ENCODE peak calls at places on chromosome 2, in ten cellular contexts. One of them, this sample, is unnamed.

GRCh38 chr2:64212801-64213321 is 68.6 kb upstream of the PELI1 start:
- DNase-seq in IMR-90: peak
- DNase-seq in Calu3: no peak
- DNase-seq in BJ: no peak
- DNase-seq in cardiac fibroblast: peak
- DNase-seq in neural progenitor cell: no peak
- DNase-seq in fibroblast of mammary gland: peak
- DNase-seq in astrocyte of the cerebellum: peak
- DNase-seq in testis: no peak
- DNase-seq in epithelial cell of esophagus: peak
- DNase-seq in this sample: no peak

GRCh38 chr2:23273786-23274185 is 111.2 kb upstream of the KLHL29 start:
- DNase-seq in testis: no peak
- DNase-seq in cardiac fibroblast: no peak
- DNase-seq in Calu3: no peak
- DNase-seq in astrocyte of the cerebellum: no peak
- DNase-seq in fibroblast of mammary gland: no peak
- DNase-seq in IMR-90: no peak
- DNase-seq in neural progenitor cell: no peak
- DNase-seq in BJ: no peak
- DNase-seq in epithelial cell of esophagus: peak
- DNase-seq in this sample: no peak

GRCh38 chr2:168336786-168337388 is 89.5 kb upstream of the STK39 start:
- DNase-seq in testis: peak
- DNase-seq in epithelial cell of esophagus: peak
- DNase-seq in BJ: no peak
- DNase-seq in cardiac fibroblast: no peak
- DNase-seq in fibroblast of mammary gland: no peak
- DNase-seq in neural progenitor cell: peak
- DNase-seq in astrocyte of the cerebellum: no peak
- DNase-seq in Calu3: peak
- DNase-seq in IMR-90: no peak
- DNase-seq in this sample: no peak

GRCh38 chr2:212177724-212178123 is 360.9 kb downstream of the ERBB4 start:
- DNase-seq in testis: no peak
- DNase-seq in astrocyte of the cerebellum: no peak
- DNase-seq in epithelial cell of esophagus: peak
- DNase-seq in Calu3: no peak
- DNase-seq in IMR-90: peak
- DNase-seq in BJ: no peak
- DNase-seq in fibroblast of mammary gland: peak
- DNase-seq in neural progenitor cell: peak
- DNase-seq in cardiac fibroblast: peak
- DNase-seq in this sample: no peak

GRCh38 chr2:26555246-26556133 is 77.6 kb upstream of the OTOF start:
- DNase-seq in neural progenitor cell: no peak
- DNase-seq in IMR-90: no peak
- DNase-seq in astrocyte of the cerebellum: no peak
- DNase-seq in fibroblast of mammary gland: no peak
- DNase-seq in testis: no peak
- DNase-seq in BJ: no peak
- DNase-seq in epithelial cell of esophagus: no peak
- DNase-seq in cardiac fibroblast: peak
- DNase-seq in Calu3: no peak
- DNase-seq in this sample: no peak

GRCh38 chr2:85933753-85934594 is 45.2 kb upstream of the ST3GAL5 start:
- DNase-seq in epithelial cell of esophagus: peak
- DNase-seq in fibroblast of mammary gland: peak
- DNase-seq in IMR-90: peak
- DNase-seq in testis: no peak
- DNase-seq in Calu3: no peak
- DNase-seq in neural progenitor cell: no peak
- DNase-seq in cardiac fibroblast: peak
- DNase-seq in BJ: peak
- DNase-seq in astrocyte of the cerebellum: no peak
- DNase-seq in this sample: peak

GRCh38 chr2:33577660-33578059 is 21.4 kb downstream of the FAM98A start:
- DNase-seq in testis: no peak
- DNase-seq in astrocyte of the cerebellum: no peak
- DNase-seq in cardiac fibroblast: peak
- DNase-seq in fibroblast of mammary gland: peak
- DNase-seq in epithelial cell of esophagus: peak
- DNase-seq in neural progenitor cell: no peak
- DNase-seq in Calu3: no peak
- DNase-seq in BJ: no peak
- DNase-seq in IMR-90: peak
- DNase-seq in this sample: no peak

GRCh38 chr2:73640537-73640936 is 1.7 kb downstream of the NAT8 start:
- DNase-seq in BJ: no peak
- DNase-seq in fibroblast of mammary gland: peak
- DNase-seq in IMR-90: no peak
- DNase-seq in cardiac fibroblast: peak
- DNase-seq in epithelial cell of esophagus: peak
- DNase-seq in testis: no peak
- DNase-seq in neural progenitor cell: no peak
- DNase-seq in astrocyte of the cerebellum: no peak
- DNase-seq in Calu3: no peak
- DNase-seq in this sample: no peak

GRCh38 chr2:88642278-88642677 is 15.0 kb upstream of the EIF2AK3 start:
- DNase-seq in fibroblast of mammary gland: no peak
- DNase-seq in astrocyte of the cerebellum: no peak
- DNase-seq in IMR-90: peak
- DNase-seq in epithelial cell of esophagus: no peak
- DNase-seq in testis: no peak
- DNase-seq in Calu3: no peak
- DNase-seq in BJ: no peak
- DNase-seq in neural progenitor cell: no peak
- DNase-seq in cardiac fibroblast: no peak
- DNase-seq in this sample: no peak

GRCh38 chr2:58601017-58601416 is 359.9 kb upstream of the FANCL start:
- DNase-seq in cardiac fibroblast: peak
- DNase-seq in astrocyte of the cerebellum: no peak
- DNase-seq in neural progenitor cell: no peak
- DNase-seq in IMR-90: no peak
- DNase-seq in fibroblast of mammary gland: peak
- DNase-seq in BJ: no peak
- DNase-seq in Calu3: no peak
- DNase-seq in testis: no peak
- DNase-seq in epithelial cell of esophagus: peak
- DNase-seq in this sample: no peak

GRCh38 chr2:169363570-169364150 is 1.3 kb upstream of the LRP2 start:
- DNase-seq in astrocyte of the cerebellum: no peak
- DNase-seq in BJ: no peak
- DNase-seq in Calu3: peak
- DNase-seq in testis: peak
- DNase-seq in neural progenitor cell: peak
- DNase-seq in IMR-90: no peak
- DNase-seq in fibroblast of mammary gland: peak
- DNase-seq in epithelial cell of esophagus: peak
- DNase-seq in cardiac fibroblast: peak
- DNase-seq in this sample: no peak

GRCh38 chr2:215290980-215291599 is 20.8 kb upstream of the ATIC start:
- DNase-seq in BJ: no peak
- DNase-seq in Calu3: no peak
- DNase-seq in cardiac fibroblast: peak
- DNase-seq in fibroblast of mammary gland: peak
- DNase-seq in IMR-90: no peak
- DNase-seq in astrocyte of the cerebellum: no peak
- DNase-seq in neural progenitor cell: no peak
- DNase-seq in epithelial cell of esophagus: no peak
- DNase-seq in testis: no peak
- DNase-seq in this sample: no peak

GRCh38 chr2:204561771-204562170 is 16.5 kb downstream of the PARD3B start:
- DNase-seq in testis: no peak
- DNase-seq in IMR-90: no peak
- DNase-seq in astrocyte of the cerebellum: no peak
- DNase-seq in Calu3: peak
- DNase-seq in BJ: no peak
- DNase-seq in neural progenitor cell: no peak
- DNase-seq in epithelial cell of esophagus: no peak
- DNase-seq in fibroblast of mammary gland: no peak
- DNase-seq in cardiac fibroblast: peak
- DNase-seq in this sample: no peak

GRCh38 chr2:16654775-16655456 is 10.7 kb downstream of the CYRIA start:
- DNase-seq in fibroblast of mammary gland: no peak
- DNase-seq in IMR-90: no peak
- DNase-seq in epithelial cell of esophagus: no peak
- DNase-seq in neural progenitor cell: no peak
- DNase-seq in astrocyte of the cerebellum: no peak
- DNase-seq in testis: no peak
- DNase-seq in BJ: no peak
- DNase-seq in cardiac fibroblast: no peak
- DNase-seq in Calu3: no peak
- DNase-seq in this sample: no peak

GRCh38 chr2:86087936-86088850 is 17.5 kb downstream of the POLR1A start:
- DNase-seq in epithelial cell of esophagus: no peak
- DNase-seq in neural progenitor cell: no peak
- DNase-seq in astrocyte of the cerebellum: no peak
- DNase-seq in IMR-90: no peak
- DNase-seq in cardiac fibroblast: no peak
- DNase-seq in Calu3: no peak
- DNase-seq in BJ: no peak
- DNase-seq in fibroblast of mammary gland: no peak
- DNase-seq in testis: no peak
- DNase-seq in this sample: no peak

GRCh38 chr2:203690110-203691047 is 16.1 kb upstream of the CD28 start:
- DNase-seq in neural progenitor cell: no peak
- DNase-seq in fibroblast of mammary gland: peak
- DNase-seq in cardiac fibroblast: peak
- DNase-seq in epithelial cell of esophagus: no peak
- DNase-seq in testis: no peak
- DNase-seq in IMR-90: peak
- DNase-seq in Calu3: no peak
- DNase-seq in astrocyte of the cerebellum: no peak
- DNase-seq in BJ: no peak
- DNase-seq in this sample: no peak

DNA sequence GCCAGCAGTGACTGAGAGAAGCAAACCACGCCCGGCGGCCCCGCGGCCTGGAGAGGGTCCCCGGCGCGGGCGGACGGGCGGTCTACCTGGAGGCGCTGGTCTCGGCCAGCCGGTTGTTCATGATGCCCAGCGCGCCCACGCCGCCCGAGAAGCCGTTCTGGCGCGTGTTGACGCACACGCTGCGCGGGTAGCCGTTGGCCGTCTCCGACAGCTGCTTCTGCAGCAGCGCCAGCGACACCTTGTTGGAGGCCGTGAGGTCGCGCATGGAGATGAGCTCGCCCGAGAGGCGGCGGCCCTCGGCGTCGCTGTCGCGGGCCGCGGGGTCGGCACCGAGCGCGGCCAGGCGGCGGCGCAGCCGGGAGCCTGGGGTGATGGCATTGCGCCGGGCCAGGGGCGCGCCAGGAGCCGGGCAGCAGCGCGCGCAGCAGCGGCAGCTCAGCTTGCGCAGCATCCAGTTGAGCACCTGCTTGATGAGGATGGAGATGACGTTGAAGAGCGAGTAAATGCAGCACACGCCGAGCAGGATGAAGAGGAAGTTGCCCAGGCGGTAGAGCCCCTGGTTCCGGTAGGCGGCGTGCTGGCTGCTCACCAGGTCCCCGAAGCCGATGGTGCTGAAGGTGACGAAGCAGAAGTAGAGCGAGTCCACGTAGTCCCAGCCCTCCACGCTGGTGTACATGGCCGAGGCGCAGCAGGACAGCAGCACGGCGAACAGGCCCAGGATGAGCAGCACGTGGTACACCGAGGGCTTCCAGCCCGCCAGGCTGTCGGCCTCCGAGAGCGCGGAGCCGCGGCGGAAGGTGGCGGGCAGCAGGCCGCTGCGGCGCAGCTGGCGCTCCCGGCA is 118.1 kb downstream of the MSH2 start:
- DNase-seq in astrocyte of the cerebellum: no peak
- DNase-seq in fibroblast of mammary gland: peak
- DNase-seq in BJ: no peak
- DNase-seq in cardiac fibroblast: peak
- DNase-seq in IMR-90: peak
- DNase-seq in testis: peak
- DNase-seq in Calu3: no peak
- DNase-seq in epithelial cell of esophagus: peak
- DNase-seq in neural progenitor cell: no peak
- DNase-seq in this sample: peak
- TF ChIP-seq CTCF in astrocyte of the cerebellum: peak
- TF ChIP-seq CTCF in fibroblast of mammary gland: no peak
- TF ChIP-seq CTCF in BJ: peak
- TF ChIP-seq CTCF in cardiac fibroblast: peak
- TF ChIP-seq CTCF in IMR-90: peak
- TF ChIP-seq CTCF in testis: peak
- TF ChIP-seq CTCF in Calu3: no peak
- TF ChIP-seq CTCF in epithelial cell of esophagus: peak
- TF ChIP-seq CTCF in neural progenitor cell: no peak
- TF ChIP-seq CTCF in this sample: peak

GRCh38 chr2:100321181-100321880 is 970 bp downstream of the LONRF2 start:
- DNase-seq in Calu3: peak
- DNase-seq in IMR-90: peak
- DNase-seq in BJ: no peak
- DNase-seq in testis: peak
- DNase-seq in astrocyte of the cerebellum: no peak
- DNase-seq in epithelial cell of esophagus: peak
- DNase-seq in cardiac fibroblast: peak
- DNase-seq in neural progenitor cell: peak
- DNase-seq in fibroblast of mammary gland: peak
- DNase-seq in this sample: peak
- TF ChIP-seq CTCF in Calu3: peak
- TF ChIP-seq CTCF in IMR-90: no peak
- TF ChIP-seq CTCF in BJ: no peak
- TF ChIP-seq CTCF in testis: no peak
- TF ChIP-seq CTCF in astrocyte of the cerebellum: peak
- TF ChIP-seq CTCF in epithelial cell of esophagus: no peak
- TF ChIP-seq CTCF in cardiac fibroblast: no peak
- TF ChIP-seq CTCF in neural progenitor cell: peak
- TF ChIP-seq CTCF in fibroblast of mammary gland: no peak
- TF ChIP-seq CTCF in this sample: no peak

GRCh38 chr2:193885419-193885818 is 1690.7 kb upstream of the TMEFF2 start:
- DNase-seq in testis: no peak
- DNase-seq in BJ: no peak
- DNase-seq in neural progenitor cell: no peak
- DNase-seq in astrocyte of the cerebellum: no peak
- DNase-seq in Calu3: no peak
- DNase-seq in cardiac fibroblast: no peak
- DNase-seq in IMR-90: no peak
- DNase-seq in epithelial cell of esophagus: peak
- DNase-seq in fibroblast of mammary gland: no peak
- DNase-seq in this sample: no peak
- TF ChIP-seq CTCF in testis: no peak
- TF ChIP-seq CTCF in BJ: no peak
- TF ChIP-seq CTCF in neural progenitor cell: no peak
- TF ChIP-seq CTCF in astrocyte of the cerebellum: no peak
- TF ChIP-seq CTCF in Calu3: no peak
- TF ChIP-seq CTCF in cardiac fibroblast: no peak
- TF ChIP-seq CTCF in IMR-90: no peak
- TF ChIP-seq CTCF in epithelial cell of esophagus: no peak
- TF ChIP-seq CTCF in fibroblast of mammary gland: no peak
- TF ChIP-seq CTCF in this sample: no peak

GRCh38 chr2:241703128-241703604 is 1.3 kb downstream of the ING5 start:
- DNase-seq in epithelial cell of esophagus: no peak
- DNase-seq in fibroblast of mammary gland: peak
- DNase-seq in BJ: no peak
- DNase-seq in astrocyte of the cerebellum: no peak
- DNase-seq in IMR-90: no peak
- DNase-seq in neural progenitor cell: no peak
- DNase-seq in testis: no peak
- DNase-seq in cardiac fibroblast: peak
- DNase-seq in Calu3: no peak
- DNase-seq in this sample: peak
- TF ChIP-seq CTCF in epithelial cell of esophagus: no peak
- TF ChIP-seq CTCF in fibroblast of mammary gland: no peak
- TF ChIP-seq CTCF in BJ: no peak
- TF ChIP-seq CTCF in astrocyte of the cerebellum: no peak
- TF ChIP-seq CTCF in IMR-90: no peak
- TF ChIP-seq CTCF in neural progenitor cell: no peak
- TF ChIP-seq CTCF in testis: no peak
- TF ChIP-seq CTCF in cardiac fibroblast: no peak
- TF ChIP-seq CTCF in Calu3: no peak
- TF ChIP-seq CTCF in this sample: no peak

This sample was measured in adrenal gland.